ENCODE peak calls at places on chromosomes 3 and 15, in ten cellular contexts. One of them, this sample, is unnamed.
A peak's percentile ranks its signal among the peaks of the same experiment; 100 is the strongest.

GRCh38 chr3:62343755-62344154 is 29.6 kb downstream of the FEZF2 start:
- DNase-seq in ovary: no peak
- DNase-seq in IMR-90: no peak
- DNase-seq in HepG2: no peak
- DNase-seq in sigmoid colon: no peak
- DNase-seq in HCT116: no peak
- DNase-seq in spleen: no peak
- DNase-seq in heart left ventricle: no peak
- DNase-seq in Peyer's patch: no peak
- DNase-seq in adrenal gland: no peak
- DNase-seq in this sample: no peak

GRCh38 chr15:58355352-58355964 is 76.3 kb upstream of the LIPC start:
- DNase-seq in ovary: no peak
- DNase-seq in IMR-90: no peak
- DNase-seq in HepG2: no peak
- DNase-seq in sigmoid colon: no peak
- DNase-seq in HCT116: no peak
- DNase-seq in spleen: no peak
- DNase-seq in heart left ventricle: no peak
- DNase-seq in Peyer's patch: no peak
- DNase-seq in adrenal gland: no peak
- DNase-seq in this sample: no peak

GRCh38 chr3:107416138-107416537 is 38.9 kb downstream of the CCDC54 start:
- DNase-seq in ovary: no peak
- DNase-seq in IMR-90: peak; percentile 16
- DNase-seq in HepG2: no peak
- DNase-seq in sigmoid colon: no peak
- DNase-seq in HCT116: no peak
- DNase-seq in spleen: no peak
- DNase-seq in heart left ventricle: no peak
- DNase-seq in Peyer's patch: no peak
- DNase-seq in adrenal gland: no peak
- DNase-seq in this sample: no peak

GRCh38 chr15:73331991-73332925 is 36.5 kb downstream of the HCN4 start:
- DNase-seq in ovary: no peak
- DNase-seq in IMR-90: no peak
- DNase-seq in HepG2: no peak
- DNase-seq in sigmoid colon: peak; percentile 46
- DNase-seq in HCT116: no peak
- DNase-seq in spleen: peak; percentile 42
- DNase-seq in heart left ventricle: no peak
- DNase-seq in Peyer's patch: no peak
- DNase-seq in adrenal gland: no peak
- DNase-seq in this sample: no peak

GRCh38 chr15:61517776-61518175 is 288.7 kb upstream of the RORA start:
- DNase-seq in ovary: no peak
- DNase-seq in IMR-90: no peak
- DNase-seq in HepG2: no peak
- DNase-seq in sigmoid colon: no peak
- DNase-seq in HCT116: no peak
- DNase-seq in spleen: no peak
- DNase-seq in heart left ventricle: no peak
- DNase-seq in Peyer's patch: no peak
- DNase-seq in adrenal gland: no peak
- DNase-seq in this sample: no peak

GRCh38 chr3:158560979-158561378 is 10.0 kb upstream of the MLF1 start:
- DNase-seq in ovary: no peak
- DNase-seq in IMR-90: peak; percentile 2
- DNase-seq in HepG2: no peak
- DNase-seq in sigmoid colon: no peak
- DNase-seq in HCT116: no peak
- DNase-seq in spleen: no peak
- DNase-seq in heart left ventricle: no peak
- DNase-seq in Peyer's patch: no peak
- DNase-seq in adrenal gland: no peak
- DNase-seq in this sample: no peak

GRCh38 chr3:25027639-25028038 is 400.4 kb upstream of the RARB start:
- DNase-seq in ovary: no peak
- DNase-seq in IMR-90: no peak
- DNase-seq in HepG2: no peak
- DNase-seq in sigmoid colon: peak; percentile 74
- DNase-seq in HCT116: no peak
- DNase-seq in spleen: no peak
- DNase-seq in heart left ventricle: no peak
- DNase-seq in Peyer's patch: no peak
- DNase-seq in adrenal gland: no peak
- DNase-seq in this sample: no peak

GRCh38 chr15:55786341-55786740 is 43.4 kb upstream of the PRTG start:
- DNase-seq in ovary: no peak
- DNase-seq in IMR-90: no peak
- DNase-seq in HepG2: peak; percentile 18
- DNase-seq in sigmoid colon: no peak
- DNase-seq in HCT116: no peak
- DNase-seq in spleen: no peak
- DNase-seq in heart left ventricle: no peak
- DNase-seq in Peyer's patch: no peak
- DNase-seq in adrenal gland: no peak
- DNase-seq in this sample: no peak

GRCh38 chr15:87154771-87155170 is 1075.1 kb downstream of the AGBL1 start:
- DNase-seq in ovary: no peak
- DNase-seq in IMR-90: peak; percentile 52
- DNase-seq in HepG2: no peak
- DNase-seq in sigmoid colon: no peak
- DNase-seq in HCT116: no peak
- DNase-seq in spleen: no peak
- DNase-seq in heart left ventricle: no peak
- DNase-seq in Peyer's patch: no peak
- DNase-seq in adrenal gland: no peak
- DNase-seq in this sample: no peak

GRCh38 chr3:129119365-129120100 is 2.1 kb downstream of the RAB43 start:
- DNase-seq in ovary: peak; percentile 19
- DNase-seq in IMR-90: no peak
- DNase-seq in HepG2: peak; percentile 86
- DNase-seq in sigmoid colon: no peak
- DNase-seq in HCT116: no peak
- DNase-seq in spleen: peak; percentile 81
- DNase-seq in heart left ventricle: no peak
- DNase-seq in Peyer's patch: peak; percentile 82
- DNase-seq in adrenal gland: no peak
- DNase-seq in this sample: peak; percentile 60

GRCh38 chr15:69920232-69920631 is 177.5 kb downstream of the TLE3 start:
- DNase-seq in ovary: no peak
- DNase-seq in IMR-90: no peak
- DNase-seq in HepG2: no peak
- DNase-seq in sigmoid colon: no peak
- DNase-seq in HCT116: no peak
- DNase-seq in spleen: no peak
- DNase-seq in heart left ventricle: no peak
- DNase-seq in Peyer's patch: no peak
- DNase-seq in adrenal gland: no peak
- DNase-seq in this sample: no peak

GRCh38 chr15:98689431-98689861 is 41.1 kb downstream of the IGF1R start:
- DNase-seq in ovary: no peak
- DNase-seq in IMR-90: peak; percentile 54
- DNase-seq in HepG2: no peak
- DNase-seq in sigmoid colon: no peak
- DNase-seq in HCT116: no peak
- DNase-seq in spleen: no peak
- DNase-seq in heart left ventricle: no peak
- DNase-seq in Peyer's patch: no peak
- DNase-seq in adrenal gland: no peak
- DNase-seq in this sample: no peak

GRCh38 chr15:96303503-96304054 is 26.9 kb upstream of the NR2F2 start:
- DNase-seq in ovary: no peak
- DNase-seq in IMR-90: no peak
- DNase-seq in HepG2: no peak
- DNase-seq in sigmoid colon: no peak
- DNase-seq in HCT116: no peak
- DNase-seq in spleen: no peak
- DNase-seq in heart left ventricle: no peak
- DNase-seq in Peyer's patch: no peak
- DNase-seq in adrenal gland: no peak
- DNase-seq in this sample: no peak

GRCh38 chr3:133455960-133456359 is 56.1 kb downstream of the BFSP2 start:
- DNase-seq in ovary: no peak
- DNase-seq in IMR-90: no peak
- DNase-seq in HepG2: no peak
- DNase-seq in sigmoid colon: no peak
- DNase-seq in HCT116: no peak
- DNase-seq in spleen: no peak
- DNase-seq in heart left ventricle: no peak
- DNase-seq in Peyer's patch: no peak
- DNase-seq in adrenal gland: no peak
- DNase-seq in this sample: no peak

GRCh38 chr15:60126661-60127060 is 122.5 kb downstream of the FOXB1 start:
- DNase-seq in ovary: no peak
- DNase-seq in IMR-90: no peak
- DNase-seq in HepG2: no peak
- DNase-seq in sigmoid colon: no peak
- DNase-seq in HCT116: no peak
- DNase-seq in spleen: no peak
- DNase-seq in heart left ventricle: no peak
- DNase-seq in Peyer's patch: no peak
- DNase-seq in adrenal gland: no peak
- DNase-seq in this sample: no peak

GRCh38 chr3:46184469-46184868 is 23.6 kb downstream of the CCR1 start:
- DNase-seq in ovary: no peak
- DNase-seq in IMR-90: peak; percentile 64
- DNase-seq in HepG2: no peak
- DNase-seq in sigmoid colon: no peak
- DNase-seq in HCT116: peak; percentile 23
- DNase-seq in spleen: no peak
- DNase-seq in heart left ventricle: no peak
- DNase-seq in Peyer's patch: no peak
- DNase-seq in adrenal gland: no peak
- DNase-seq in this sample: no peak

DNA sequence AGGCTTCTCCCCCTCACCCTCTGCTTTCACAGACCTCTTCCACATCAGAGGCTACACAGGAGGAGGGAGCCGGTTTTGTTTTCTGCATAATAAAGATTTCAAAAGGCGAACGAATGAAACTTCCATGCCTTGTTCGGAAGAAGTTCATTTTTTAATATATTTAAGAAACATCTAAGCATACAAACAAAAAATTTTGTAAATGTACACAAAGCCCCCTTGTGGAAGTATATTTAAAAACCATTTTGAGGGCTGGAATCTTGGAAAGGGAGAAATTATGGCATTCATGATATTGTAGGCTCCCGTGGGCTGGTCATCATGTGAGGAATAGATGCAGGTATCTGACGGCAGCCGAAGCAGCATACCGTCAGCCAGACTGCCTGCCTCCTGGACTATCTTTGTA is 90.4 kb downstream of the MECOM start:
- DNase-seq in ovary: no peak
- DNase-seq in IMR-90: no peak
- DNase-seq in HepG2: no peak
- DNase-seq in sigmoid colon: no peak
- DNase-seq in HCT116: no peak
- DNase-seq in spleen: no peak
- DNase-seq in heart left ventricle: no peak
- DNase-seq in Peyer's patch: no peak
- DNase-seq in adrenal gland: no peak
- DNase-seq in this sample: no peak
- TF ChIP-seq CTCF in ovary: no peak
- TF ChIP-seq CTCF in IMR-90: peak; percentile 10
- TF ChIP-seq CTCF in HepG2: no peak
- TF ChIP-seq CTCF in sigmoid colon: no peak
- TF ChIP-seq CTCF in HCT116: no peak
- TF ChIP-seq CTCF in spleen: no peak
- TF ChIP-seq CTCF in heart left ventricle: no peak
- TF ChIP-seq CTCF in Peyer's patch: no peak
- TF ChIP-seq CTCF in adrenal gland: no peak
- TF ChIP-seq CTCF in this sample: no peak

DNA sequence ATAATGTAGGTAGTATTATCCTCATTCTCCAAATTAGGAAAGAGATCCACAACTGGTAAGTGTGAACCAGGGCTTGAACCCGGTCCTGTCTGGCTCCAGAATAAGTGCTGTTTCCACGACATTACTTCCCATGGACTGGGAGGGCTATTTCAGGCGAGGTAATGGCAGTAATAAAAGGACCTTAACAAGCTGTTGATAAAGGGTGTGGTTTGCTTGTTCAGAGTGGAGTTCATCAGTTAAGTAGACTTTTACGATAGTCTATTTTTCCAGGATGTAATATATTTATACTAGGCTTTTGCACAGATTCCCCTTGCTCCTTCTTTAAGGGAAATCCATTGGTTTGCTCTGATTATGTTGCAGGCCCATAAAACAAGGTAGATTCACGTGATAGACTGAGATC is 88.4 kb upstream of the TNFAIP8L3 start:
- DNase-seq in ovary: no peak
- DNase-seq in IMR-90: no peak
- DNase-seq in HepG2: no peak
- DNase-seq in sigmoid colon: no peak
- DNase-seq in HCT116: no peak
- DNase-seq in spleen: no peak
- DNase-seq in heart left ventricle: no peak
- DNase-seq in Peyer's patch: no peak
- DNase-seq in adrenal gland: no peak
- DNase-seq in this sample: no peak
- H3K4me1 ChIP-seq in ovary: no peaks in the 10 kb centered on the region
- H3K4me1 ChIP-seq in IMR-90: no peaks in the 10 kb centered on the region
- H3K4me1 ChIP-seq in HepG2: peaks cover 6% of the 10 kb centered on the region
- H3K4me1 ChIP-seq in sigmoid colon: no peaks in the 10 kb centered on the region
- H3K4me1 ChIP-seq in HCT116: no peaks in the 10 kb centered on the region
- H3K4me1 ChIP-seq in spleen: no peaks in the 10 kb centered on the region
- H3K4me1 ChIP-seq in heart left ventricle: no peaks in the 10 kb centered on the region
- H3K4me1 ChIP-seq in Peyer's patch: no peaks in the 10 kb centered on the region
- H3K4me1 ChIP-seq in adrenal gland: no peaks in the 10 kb centered on the region
- H3K4me1 ChIP-seq in this sample: no peaks in the 10 kb centered on the region

GRCh38 chr15:90201150-90201943 is at the start of gene SEMA4B:
- DNase-seq in ovary: peak; percentile 69
- DNase-seq in IMR-90: peak; percentile 32
- DNase-seq in HepG2: peak; percentile 36
- DNase-seq in sigmoid colon: peak; percentile 85
- DNase-seq in HCT116: no peak
- DNase-seq in spleen: peak; percentile 97
- DNase-seq in heart left ventricle: peak; percentile 79
- DNase-seq in Peyer's patch: peak; percentile 92
- DNase-seq in adrenal gland: peak; percentile 70
- DNase-seq in this sample: peak; percentile 73
- TF ChIP-seq POLR2A in ovary: no peak
- TF ChIP-seq POLR2A in IMR-90: peak; percentile 32
- TF ChIP-seq POLR2A in HepG2: no peak
- TF ChIP-seq POLR2A in sigmoid colon: no peak
- TF ChIP-seq POLR2A in HCT116: peak; percentile 54
- TF ChIP-seq POLR2A in spleen: peak; percentile 51
- TF ChIP-seq POLR2A in heart left ventricle: peak; percentile 58
- TF ChIP-seq POLR2A in Peyer's patch: peak; percentile 69
- TF ChIP-seq POLR2A in adrenal gland: peak; percentile 51
- TF ChIP-seq POLR2A in this sample: peak; percentile 45

DNA sequence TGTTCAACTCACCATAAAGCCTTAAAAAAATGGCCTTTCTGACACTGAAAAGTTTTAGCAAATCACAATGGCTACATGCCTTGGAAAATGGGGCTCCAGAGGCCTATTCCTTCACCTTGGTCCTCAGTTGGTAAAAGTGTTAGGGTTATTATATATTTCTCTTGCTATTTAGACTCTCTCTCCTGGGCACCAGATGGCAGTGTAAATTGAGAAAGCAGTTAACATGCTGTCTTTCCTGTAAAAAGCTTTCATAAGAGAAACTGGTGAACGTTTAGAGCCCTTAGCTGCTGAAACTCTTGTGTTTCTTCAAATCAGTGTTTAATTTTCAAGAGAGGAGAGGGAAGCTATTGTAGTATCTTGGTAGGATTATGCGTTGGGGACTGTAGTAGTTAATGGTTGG is 89.9 kb downstream of the LRTM1 start:
- DNase-seq in ovary: no peak
- DNase-seq in IMR-90: peak; percentile 41
- DNase-seq in HepG2: no peak
- DNase-seq in sigmoid colon: no peak
- DNase-seq in HCT116: no peak
- DNase-seq in spleen: no peak
- DNase-seq in heart left ventricle: no peak
- DNase-seq in Peyer's patch: no peak
- DNase-seq in adrenal gland: no peak
- DNase-seq in this sample: no peak
- TF ChIP-seq CTCF in ovary: no peak
- TF ChIP-seq CTCF in IMR-90: peak; percentile 48
- TF ChIP-seq CTCF in HepG2: no peak
- TF ChIP-seq CTCF in sigmoid colon: no peak
- TF ChIP-seq CTCF in HCT116: no peak
- TF ChIP-seq CTCF in spleen: no peak
- TF ChIP-seq CTCF in heart left ventricle: no peak
- TF ChIP-seq CTCF in Peyer's patch: no peak
- TF ChIP-seq CTCF in adrenal gland: no peak
- TF ChIP-seq CTCF in this sample: no peak

This sample was measured in body of pancreas.